ENCODE peak calls at places on chromosomes 4 and X, in four cellular contexts. L is transverse colon, B is chondrocyte, G is GM12892. N is an unnamed sample.

GRCh38 chr4:44701037-44701436 is 22.8 kb downstream of the GUF1 start:
- DNase-seq in L (no peak), B (no peak), G (no peak), N (no peak)

GRCh38 chrX:154411981-154412340 is 622 bp downstream of the TAFAZZIN start:
- DNase-seq in G (peak; percentile 53), L (peak; percentile 76), B (no peak), N (peak; percentile 77)

GRCh38 chr4:877502-877901 is 51.6 kb upstream of the CPLX1 start:
- DNase-seq in B (no peak), G (no peak), L (no peak), N (no peak)

GRCh38 chr4:106690487-106690886 is 321.9 kb upstream of the GIMD1 start:
- DNase-seq in L (no peak), B (no peak), G (no peak), N (no peak)

GRCh38 chrX:50117477-50117876 is 83.3 kb downstream of the AKAP4 start:
- DNase-seq in B (no peak), G (no peak), L (peak; percentile 22), N (no peak)

GRCh38 chr4:123298798-123299197 is 97.8 kb upstream of the SPRY1 start:
- DNase-seq in G (no peak), B (no peak), L (no peak), N (no peak)

GRCh38 chr4:189771696-189772361 is 168.8 kb upstream of the FRG1 start:
- DNase-seq in G (no peak), L (no peak), B (no peak), N (no peak)

GRCh38 chr4:147299205-147299604 is 181.7 kb upstream of the EDNRA start:
- DNase-seq in B (no peak), G (no peak), L (no peak), N (no peak)

N was measured in GM23338.